ENCODE peak calls at places on chromosome 17, in eight cellular contexts. Y is body of pancreas; S is activated naive CD4-positive, alpha-beta T cell; D is head of caudate nucleus; B is GM12878; H is HS-5; F is NB4; Q is amygdala. J is an unnamed sample.

GRCh38 chr17:59723041-59723440 is 15.6 kb downstream of the VMP1 start:
- DNase-seq in Y (no peak), S (no peak), D (no peak), B (no peak), H (no peak), F (no peak), Q (no peak), J (no peak)

GRCh38 chr17:34527908-34528470 is 51.4 kb upstream of the TMEM132E start:
- DNase-seq in Y (no peak), S (no peak), D (no peak), B (no peak), H (no peak), F (peak; percentile 42), Q (no peak), J (no peak)

GRCh38 chr17:74357466-74357809 is 4.2 kb downstream of the BTBD17 start:
- DNase-seq in Y (no peak), S (no peak), D (no peak), B (no peak), H (no peak), F (no peak), Q (no peak), J (no peak)

GRCh38 chr17:65170839-65171238 is 33.7 kb downstream of the RGS9 start:
- DNase-seq in Y (peak; percentile 81), S (no peak), D (no peak), B (no peak), H (no peak), F (no peak), Q (no peak), J (no peak)

GRCh38 chr17:82911822-82912221 is 72.0 kb upstream of the ZNF750 start:
- DNase-seq in Y (no peak), S (no peak), D (no peak), B (no peak), H (no peak), F (peak; percentile 29), Q (no peak), J (no peak)

GRCh38 chr17:82105882-82106696 is 8.1 kb upstream of the FASN start:
- DNase-seq in Y (peak; percentile 71), S (peak; percentile 45), D (peak; percentile 37), B (peak; percentile 51), H (no peak), F (peak; percentile 93), Q (no peak), J (no peak)

GRCh38 chr17:36812762-36813161 is 124.5 kb upstream of the LHX1 start:
- DNase-seq in Y (no peak), S (no peak), D (no peak), B (no peak), H (no peak), F (no peak), Q (no peak), J (no peak)

GRCh38 chr17:28895794-28896447 is 1.6 kb downstream of the FLOT2 start:
- DNase-seq in Y (no peak), S (no peak), D (no peak), B (no peak), H (no peak), F (peak; percentile 22), Q (no peak), J (no peak)

GRCh38 chr17:49748791-49749190 is 15.1 kb downstream of the FAM117A start:
- DNase-seq in Y (no peak), S (no peak), D (no peak), B (peak; percentile 97), H (no peak), F (no peak), Q (no peak), J (no peak)

GRCh38 chr17:79760197-79760906 is 17.6 kb upstream of the CBX2 start:
- DNase-seq in Y (no peak), S (no peak), D (no peak), B (no peak), H (no peak), F (no peak), Q (no peak), J (no peak)

GRCh38 chr17:80142929-80143328 is 4.0 kb downstream of the EIF4A3 start:
- DNase-seq in Y (no peak), S (no peak), D (no peak), B (no peak), H (no peak), F (no peak), Q (no peak), J (no peak)

GRCh38 chr17:82914375-82914774 is 74.6 kb upstream of the ZNF750 start:
- DNase-seq in Y (peak; percentile 31), S (no peak), D (no peak), B (no peak), H (no peak), F (no peak), Q (no peak), J (no peak)

GRCh38 chr17:49425004-49425286 is 10.3 kb upstream of the PHB1 start:
- DNase-seq in Y (no peak), S (no peak), D (no peak), B (no peak), H (no peak), F (no peak), Q (no peak), J (no peak)

GRCh38 chr17:17314501-17315071 is 11.4 kb downstream of the NT5M start:
- DNase-seq in Y (no peak), S (no peak), D (no peak), B (no peak), H (no peak), F (no peak), Q (no peak), J (no peak)

GRCh38 chr17:47801176-47801765 is 20.3 kb downstream of the OSBPL7 start:
- DNase-seq in Y (no peak), S (no peak), D (no peak), B (no peak), H (no peak), F (no peak), Q (no peak), J (no peak)

GRCh38 chr17:18368948-18369347 is 5.6 kb upstream of the SHMT1 start:
- DNase-seq in Y (no peak), S (no peak), D (no peak), B (no peak), H (no peak), F (no peak), Q (no peak), J (no peak)

GRCh38 chr17:81282141-81282540 is 13.0 kb downstream of the SLC38A10 start:
- DNase-seq in Y (no peak), S (no peak), D (no peak), B (no peak), H (no peak), F (no peak), Q (no peak), J (no peak)

GRCh38 chr17:15883617-15884111 is 61.3 kb upstream of the ADORA2B start:
- DNase-seq in Y (no peak), S (no peak), D (no peak), B (no peak), H (peak; percentile 88), F (peak; percentile 91), Q (no peak), J (peak; percentile 5)

GRCh38 chr17:49616546-49617205 is 41.0 kb downstream of the NXPH3 start:
- DNase-seq in Y (peak; percentile 55), S (no peak), D (no peak), B (no peak), H (no peak), F (no peak), Q (no peak), J (no peak)

GRCh38 chr17:65039349-65039988 is 17.1 kb downstream of the GNA13 start:
- DNase-seq in Y (no peak), S (no peak), D (no peak), B (peak; percentile 68), H (no peak), F (no peak), Q (no peak), J (no peak)

GRCh38 chr17:65690626-65691310 is 129.3 kb upstream of the AXIN2 start:
- DNase-seq in Y (no peak), S (no peak), D (no peak), B (no peak), H (no peak), F (no peak), Q (no peak), J (no peak)

GRCh38 chr17:57136355-57136754 is 51.3 kb downstream of the AKAP1 start:
- DNase-seq in Y (no peak), S (no peak), D (no peak), B (no peak), H (no peak), F (no peak), Q (no peak), J (no peak)

GRCh38 chr17:80664217-80664780 is 119.7 kb downstream of the RPTOR start:
- DNase-seq in Y (no peak), S (no peak), D (no peak), B (no peak), H (no peak), F (no peak), Q (no peak), J (no peak)

GRCh38 chr17:75614006-75614405 is 19.2 kb upstream of the SMIM5 start:
- DNase-seq in Y (no peak), S (no peak), D (no peak), B (no peak), H (no peak), F (no peak), Q (no peak), J (no peak)

GRCh38 chr17:39913989-39914388 is 4.4 kb downstream of the GSDMB start:
- DNase-seq in Y (no peak), S (no peak), D (no peak), B (no peak), H (no peak), F (no peak), Q (no peak), J (no peak)

GRCh38 chr17:16928406-16929280 is 43.3 kb downstream of the TNFRSF13B start:
- DNase-seq in Y (no peak), S (no peak), D (no peak), B (no peak), H (no peak), F (no peak), Q (no peak), J (no peak)

GRCh38 chr17:83114706-83115105 is 35.3 kb downstream of the METRNL start:
- DNase-seq in Y (no peak), S (no peak), D (no peak), B (no peak), H (no peak), F (no peak), Q (no peak), J (no peak)

GRCh38 chr17:8255499-8255898 is 6.4 kb downstream of the PFAS start:
- DNase-seq in Y (no peak), S (no peak), D (no peak), B (no peak), H (no peak), F (no peak), Q (no peak), J (no peak)

GRCh38 chr17:64767269-64767997 is 105.3 kb upstream of the SMURF2 start:
- DNase-seq in Y (no peak), S (no peak), D (no peak), B (no peak), H (no peak), F (no peak), Q (no peak), J (no peak)

GRCh38 chr17:56983380-56983779 is 5.4 kb downstream of the SCPEP1 start:
- DNase-seq in Y (no peak), S (no peak), D (no peak), B (no peak), H (no peak), F (peak; percentile 83), Q (no peak), J (no peak)

J was measured in keratinocyte.